ENCODE peak calls at places on chromosome 12, in eight cellular contexts. One of them, this sample, is unnamed.

GRCh38 chr12:116389990-116390655 is 112.6 kb upstream of the MED13L start:
- DNase-seq in left ventricle myocardium inferior: no peak
- DNase-seq in ovary: peak; percentile 43
- DNase-seq in colonic mucosa: no peak
- DNase-seq in OCI-LY7: no peak
- DNase-seq in tibial nerve: no peak
- DNase-seq in gastrocnemius medialis: no peak
- DNase-seq in endodermal cell: no peak
- DNase-seq in this sample: no peak

GRCh38 chr12:108801736-108802665 is 55.4 kb downstream of the SSH1 start:
- DNase-seq in colonic mucosa: peak; percentile 36
- DNase-seq in tibial nerve: peak; percentile 54
- DNase-seq in endodermal cell: peak; percentile 96
- DNase-seq in gastrocnemius medialis: peak; percentile 92
- DNase-seq in ovary: peak; percentile 65
- DNase-seq in OCI-LY7: no peak
- DNase-seq in left ventricle myocardium inferior: peak; percentile 49
- DNase-seq in this sample: no peak

GRCh38 chr12:64120568-64120967 is 101.5 kb downstream of the KICS2 start:
- DNase-seq in ovary: no peak
- DNase-seq in endodermal cell: no peak
- DNase-seq in OCI-LY7: no peak
- DNase-seq in gastrocnemius medialis: no peak
- DNase-seq in tibial nerve: no peak
- DNase-seq in left ventricle myocardium inferior: no peak
- DNase-seq in colonic mucosa: no peak
- DNase-seq in this sample: no peak

GRCh38 chr12:75311369-75311768 is 18.8 kb downstream of the CAPS2 start:
- DNase-seq in left ventricle myocardium inferior: no peak
- DNase-seq in OCI-LY7: no peak
- DNase-seq in ovary: no peak
- DNase-seq in colonic mucosa: no peak
- DNase-seq in tibial nerve: no peak
- DNase-seq in gastrocnemius medialis: no peak
- DNase-seq in endodermal cell: no peak
- DNase-seq in this sample: no peak

GRCh38 chr12:27361372-27361771 is 28.7 kb downstream of the BMAL2 start:
- DNase-seq in ovary: no peak
- DNase-seq in colonic mucosa: no peak
- DNase-seq in left ventricle myocardium inferior: no peak
- DNase-seq in OCI-LY7: no peak
- DNase-seq in gastrocnemius medialis: no peak
- DNase-seq in endodermal cell: no peak
- DNase-seq in tibial nerve: no peak
- DNase-seq in this sample: no peak

GRCh38 chr12:111766608-111767361 is at the start of gene ALDH2:
- DNase-seq in tibial nerve: peak; percentile 74
- DNase-seq in left ventricle myocardium inferior: peak; percentile 85
- DNase-seq in OCI-LY7: peak; percentile 69
- DNase-seq in gastrocnemius medialis: peak; percentile 45
- DNase-seq in colonic mucosa: peak; percentile 86
- DNase-seq in endodermal cell: peak; percentile 98
- DNase-seq in ovary: peak; percentile 87
- DNase-seq in this sample: peak; percentile 87

GRCh38 chr12:52056801-52057613 is 5.8 kb downstream of the NR4A1 start:
- DNase-seq in endodermal cell: no peak
- DNase-seq in gastrocnemius medialis: no peak
- DNase-seq in OCI-LY7: no peak
- DNase-seq in colonic mucosa: no peak
- DNase-seq in left ventricle myocardium inferior: no peak
- DNase-seq in ovary: peak; percentile 78
- DNase-seq in tibial nerve: no peak
- DNase-seq in this sample: no peak

GRCh38 chr12:45989857-45990467 is 412 bp downstream of the SCAF11 start:
- DNase-seq in gastrocnemius medialis: no peak
- DNase-seq in endodermal cell: peak; percentile 86
- DNase-seq in left ventricle myocardium inferior: peak; percentile 75
- DNase-seq in tibial nerve: peak; percentile 28
- DNase-seq in ovary: peak; percentile 64
- DNase-seq in OCI-LY7: no peak
- DNase-seq in colonic mucosa: peak; percentile 81
- DNase-seq in this sample: no peak

DNA sequence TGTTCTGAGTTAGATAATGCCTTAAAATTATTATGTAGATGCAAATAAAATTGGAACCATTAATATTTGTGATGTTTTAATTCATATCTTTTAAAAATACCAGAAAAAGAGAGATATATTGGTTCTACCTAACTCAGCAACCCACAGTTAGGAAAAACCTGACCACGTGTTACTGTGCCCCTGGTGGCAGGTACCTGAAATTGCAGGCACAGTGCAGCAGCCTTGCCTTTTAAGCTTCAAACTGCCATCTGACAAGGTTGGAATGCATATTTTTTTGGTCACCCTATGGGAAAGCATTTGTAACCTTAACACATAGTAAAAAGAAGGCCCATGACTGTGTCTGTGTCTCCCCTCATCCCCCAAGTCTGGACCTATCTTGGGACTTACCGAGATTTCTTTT is 109.4 kb upstream of the NOS1 start:
- DNase-seq in left ventricle myocardium inferior: no peak
- DNase-seq in endodermal cell: peak; percentile 64
- DNase-seq in colonic mucosa: no peak
- DNase-seq in gastrocnemius medialis: no peak
- DNase-seq in OCI-LY7: peak; percentile 21
- DNase-seq in tibial nerve: no peak
- DNase-seq in ovary: no peak
- DNase-seq in this sample: no peak
- TF ChIP-seq CTCF in left ventricle myocardium inferior: peak; percentile 28
- TF ChIP-seq CTCF in endodermal cell: peak; percentile 87
- TF ChIP-seq CTCF in colonic mucosa: no peak
- TF ChIP-seq CTCF in gastrocnemius medialis: no peak
- TF ChIP-seq CTCF in OCI-LY7: peak; percentile 79
- TF ChIP-seq CTCF in tibial nerve: peak; percentile 17
- TF ChIP-seq CTCF in ovary: no peak
- TF ChIP-seq CTCF in this sample: no peak

DNA sequence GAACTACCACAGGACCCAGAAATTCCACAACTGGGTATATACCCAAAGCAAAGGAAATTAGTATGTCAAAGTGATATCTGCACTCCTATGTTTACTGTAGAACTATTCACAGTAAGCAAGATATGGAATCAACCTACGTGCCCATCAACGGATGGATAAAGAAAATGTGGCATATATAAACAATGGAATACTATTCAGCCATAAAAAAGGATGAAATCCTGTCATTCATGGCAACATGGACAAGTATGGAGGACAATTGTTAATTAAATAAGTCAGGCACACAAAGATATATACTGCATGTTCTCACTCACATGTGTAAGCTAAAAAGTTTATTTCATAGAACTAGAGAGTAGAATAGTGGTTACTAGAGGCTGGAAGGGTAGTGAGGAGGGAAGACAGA is 97.0 kb downstream of the CEP83 start:
- DNase-seq in ovary: no peak
- DNase-seq in OCI-LY7: no peak
- DNase-seq in left ventricle myocardium inferior: no peak
- DNase-seq in colonic mucosa: no peak
- DNase-seq in endodermal cell: no peak
- DNase-seq in gastrocnemius medialis: no peak
- DNase-seq in tibial nerve: no peak
- DNase-seq in this sample: no peak
- H3K36me3 ChIP-seq in ovary: no peaks in the 10 kb centered on the region
- H3K36me3 ChIP-seq in OCI-LY7: peaks cover 56% of the 10 kb centered on the region
- H3K36me3 ChIP-seq in left ventricle myocardium inferior: peaks cover 64% of the 10 kb centered on the region
- H3K36me3 ChIP-seq in colonic mucosa: no peaks in the 10 kb centered on the region
- H3K36me3 ChIP-seq in endodermal cell: peaks cover 50% of the 10 kb centered on the region
- H3K36me3 ChIP-seq in gastrocnemius medialis: no peaks in the 10 kb centered on the region
- H3K36me3 ChIP-seq in tibial nerve: no peaks in the 10 kb centered on the region
- H3K36me3 ChIP-seq in this sample: no peaks in the 10 kb centered on the region

GRCh38 chr12:106106892-106107291 is 31.9 kb downstream of the NUAK1 start:
- DNase-seq in endodermal cell: peak; percentile 75
- DNase-seq in ovary: no peak
- DNase-seq in left ventricle myocardium inferior: no peak
- DNase-seq in colonic mucosa: peak; percentile 33
- DNase-seq in tibial nerve: no peak
- DNase-seq in OCI-LY7: no peak
- DNase-seq in gastrocnemius medialis: no peak
- DNase-seq in this sample: no peak
- H3K4me3 ChIP-seq in endodermal cell: peak overlapping the region; percentile 46
- H3K4me3 ChIP-seq in ovary: no peak overlapping the region
- H3K4me3 ChIP-seq in left ventricle myocardium inferior: no peak overlapping the region
- H3K4me3 ChIP-seq in colonic mucosa: no peak overlapping the region
- H3K4me3 ChIP-seq in tibial nerve: no peak overlapping the region
- H3K4me3 ChIP-seq in OCI-LY7: no peak overlapping the region
- H3K4me3 ChIP-seq in gastrocnemius medialis: no peak overlapping the region
- H3K4me3 ChIP-seq in this sample: no peak overlapping the region

DNA sequence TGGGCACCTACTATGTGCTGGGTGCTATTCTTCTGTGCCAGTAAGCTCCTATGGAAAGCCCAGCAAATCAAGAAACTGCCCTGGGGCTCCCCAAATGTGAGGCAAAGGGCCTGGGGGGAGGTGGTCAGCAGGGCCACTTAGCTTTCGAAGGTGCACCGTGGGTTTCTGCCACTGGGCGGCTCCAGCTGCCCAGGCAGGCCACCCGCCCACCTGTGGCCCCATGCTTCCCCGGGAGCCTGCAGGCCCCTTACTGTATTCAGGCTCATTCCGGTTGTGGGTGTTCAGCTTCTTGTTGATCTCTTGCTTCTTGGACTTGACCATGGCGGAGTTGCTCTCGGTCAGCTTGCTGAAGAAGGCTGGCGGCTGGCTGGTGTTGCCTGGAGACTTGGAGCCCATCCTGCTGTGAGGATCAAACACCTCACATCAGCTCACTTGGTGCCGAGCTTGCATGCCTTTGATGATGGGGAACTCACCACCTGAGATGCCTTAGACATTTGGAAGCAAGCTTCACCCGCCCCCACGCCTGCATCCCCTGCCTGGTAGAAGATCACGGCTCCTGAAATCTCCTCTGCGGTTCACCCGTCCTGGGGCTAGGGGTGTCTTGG is 37.3 kb downstream of the RFLNA start:
- DNase-seq in left ventricle myocardium inferior: no peak
- DNase-seq in tibial nerve: no peak
- DNase-seq in colonic mucosa: no peak
- DNase-seq in endodermal cell: peak; percentile 82
- DNase-seq in gastrocnemius medialis: no peak
- DNase-seq in ovary: no peak
- DNase-seq in OCI-LY7: no peak
- DNase-seq in this sample: no peak
- TF ChIP-seq CTCF in left ventricle myocardium inferior: peak; percentile 27
- TF ChIP-seq CTCF in tibial nerve: no peak
- TF ChIP-seq CTCF in colonic mucosa: no peak
- TF ChIP-seq CTCF in endodermal cell: peak; percentile 71
- TF ChIP-seq CTCF in gastrocnemius medialis: no peak
- TF ChIP-seq CTCF in ovary: no peak
- TF ChIP-seq CTCF in OCI-LY7: peak; percentile 23
- TF ChIP-seq CTCF in this sample: no peak

GRCh38 chr12:132486576-132486975 is 3.4 kb upstream of the FBRSL1 start:
- DNase-seq in gastrocnemius medialis: no peak
- DNase-seq in ovary: no peak
- DNase-seq in left ventricle myocardium inferior: no peak
- DNase-seq in colonic mucosa: no peak
- DNase-seq in endodermal cell: no peak
- DNase-seq in OCI-LY7: no peak
- DNase-seq in tibial nerve: no peak
- DNase-seq in this sample: no peak

GRCh38 chr12:132489078-132489601 is 811 bp upstream of the FBRSL1 start:
- DNase-seq in gastrocnemius medialis: no peak
- DNase-seq in left ventricle myocardium inferior: peak; percentile 41
- DNase-seq in OCI-LY7: peak; percentile 59
- DNase-seq in endodermal cell: no peak
- DNase-seq in colonic mucosa: peak; percentile 52
- DNase-seq in ovary: peak; percentile 48
- DNase-seq in tibial nerve: no peak
- DNase-seq in this sample: peak; percentile 81

GRCh38 chr12:132489602-132490239 is at the start of gene FBRSL1:
- DNase-seq in gastrocnemius medialis: peak; percentile 78
- DNase-seq in ovary: peak; percentile 89
- DNase-seq in colonic mucosa: peak; percentile 95
- DNase-seq in endodermal cell: peak; percentile 99
- DNase-seq in tibial nerve: peak; percentile 79
- DNase-seq in left ventricle myocardium inferior: peak; percentile 89
- DNase-seq in OCI-LY7: peak; percentile 92
- DNase-seq in this sample: peak; percentile 96

GRCh38 chr12:132487311-132487741 is 2.6 kb upstream of the FBRSL1 start:
- DNase-seq in gastrocnemius medialis: no peak
- DNase-seq in ovary: no peak
- DNase-seq in colonic mucosa: no peak
- DNase-seq in tibial nerve: no peak
- DNase-seq in OCI-LY7: no peak
- DNase-seq in endodermal cell: no peak
- DNase-seq in left ventricle myocardium inferior: no peak
- DNase-seq in this sample: no peak

DNA sequence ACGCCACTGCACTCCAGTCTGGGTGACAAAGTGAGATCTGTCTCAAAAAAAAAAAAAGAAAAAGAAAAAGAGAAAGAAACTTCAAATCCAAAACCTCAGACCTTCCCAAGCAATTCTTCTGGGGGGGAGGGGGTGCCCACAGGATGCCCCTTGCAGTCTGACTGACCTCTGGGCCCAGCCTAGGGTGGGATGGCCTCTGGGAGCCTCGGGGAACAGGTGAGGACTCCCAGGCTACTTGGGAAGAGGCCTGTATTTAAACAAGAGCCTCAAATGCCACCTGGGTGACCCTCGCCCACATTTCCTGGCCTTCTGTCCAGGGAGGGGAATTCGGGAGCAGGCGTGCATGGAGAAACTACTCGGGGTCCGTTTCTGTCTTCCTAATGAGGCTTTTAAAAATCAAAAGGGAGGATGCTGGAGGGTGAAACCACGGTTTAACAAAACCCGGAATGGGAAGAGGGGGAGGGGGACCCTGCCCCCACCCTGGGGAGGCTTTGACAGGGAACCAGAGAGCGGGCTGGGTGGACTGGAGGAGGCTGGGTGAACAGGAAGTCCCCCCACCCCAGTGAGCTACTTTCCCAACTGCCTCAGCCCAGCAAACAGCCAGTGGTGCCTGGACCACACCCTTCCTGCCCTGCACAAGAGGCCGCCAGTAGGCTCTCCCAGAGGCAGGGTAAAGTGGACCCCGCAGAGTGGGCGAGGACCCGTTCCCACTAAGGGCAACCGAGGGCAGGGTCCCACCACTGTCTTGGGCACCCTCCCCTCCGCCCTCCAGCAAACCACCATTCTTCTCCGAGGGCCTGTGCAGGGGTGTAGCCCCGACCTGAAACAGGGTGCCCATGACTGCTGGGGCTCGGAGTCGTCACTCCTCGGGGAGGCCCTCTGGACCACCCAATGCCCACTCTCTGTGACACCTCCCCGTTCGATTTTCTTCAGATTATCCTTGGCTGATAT is 1.5 kb upstream of the FBRSL1 start:
- DNase-seq in colonic mucosa: peak; percentile 66
- DNase-seq in gastrocnemius medialis: no peak
- DNase-seq in left ventricle myocardium inferior: peak; percentile 61
- DNase-seq in endodermal cell: no peak
- DNase-seq in tibial nerve: peak; percentile 33
- DNase-seq in ovary: no peak
- DNase-seq in OCI-LY7: peak; percentile 31
- DNase-seq in this sample: peak; percentile 89
- H3K36me3 ChIP-seq in colonic mucosa: no peaks in the 10 kb centered on the region
- H3K36me3 ChIP-seq in gastrocnemius medialis: no peaks in the 10 kb centered on the region
- H3K36me3 ChIP-seq in left ventricle myocardium inferior: no peaks in the 10 kb centered on the region
- H3K36me3 ChIP-seq in endodermal cell: no peaks in the 10 kb centered on the region
- H3K36me3 ChIP-seq in tibial nerve: no peaks in the 10 kb centered on the region
- H3K36me3 ChIP-seq in ovary: no peaks in the 10 kb centered on the region
- H3K36me3 ChIP-seq in OCI-LY7: no peaks in the 10 kb centered on the region
- H3K36me3 ChIP-seq in this sample: no peaks in the 10 kb centered on the region